ENCODE peak calls at places on chromosomes 13 and 19, in seven cellular contexts. B is CD8-positive, alpha-beta T cell; E is stimulated activated CD8-positive, alpha-beta memory T cell treated with anti-CD3 and anti-CD28 coated beads, Interleukin-7, amount 100 ng/mL, for 1 hour; P is KBM-7; D is smooth muscle cell of the brain vasculature; G is dermis microvascular lymphatic vessel endothelial cell; M is T-helper 1 cell. O is an unnamed sample.

GRCh38 chr19:46481187-46481586 is 9.8 kb upstream of the PNMA8A start:
- DNase-seq in B (no peak), E (no peak), P (no peak), D (no peak), G (no peak), M (no peak), O (no peak)

GRCh38 chr13:30884543-30884942 is 21.5 kb upstream of the MEDAG start:
- DNase-seq in B (no peak), E (no peak), P (no peak), D (no peak), G (no peak), M (no peak), O (no peak)

GRCh38 chr19:5085566-5085965 is 116.7 kb downstream of the KDM4B start:
- DNase-seq in B (no peak), E (no peak), P (no peak), D (no peak), G (no peak), M (no peak), O (no peak)

GRCh38 chr19:5086232-5086631 is 117.3 kb downstream of the KDM4B start:
- DNase-seq in B (no peak), E (no peak), P (no peak), D (no peak), G (no peak), M (no peak), O (no peak)

GRCh38 chr13:98672947-98673545 is 79.4 kb downstream of the SLC15A1 start:
- DNase-seq in B (peak; percentile 34), E (no peak), P (peak; percentile 73), D (no peak), G (peak; percentile 71), M (peak; percentile 29), O (peak; percentile 50)

GRCh38 chr13:98839826-98840769 is 87.6 kb upstream of the SLC15A1 start:
- DNase-seq in B (peak; percentile 20), E (no peak), P (peak; percentile 55), D (peak; percentile 71), G (peak; percentile 70), M (no peak), O (no peak)

GRCh38 chr13:38657191-38657590 is 29.7 kb upstream of the FREM2 start:
- DNase-seq in B (no peak), E (no peak), P (no peak), D (no peak), G (no peak), M (no peak), O (no peak)

GRCh38 chr13:35279500-35279899 is 197.0 kb downstream of the MAB21L1 start:
- DNase-seq in B (no peak), E (no peak), P (no peak), D (no peak), G (no peak), M (no peak), O (no peak)

GRCh38 chr19:16088351-16088984 is 12.2 kb downstream of the TPM4 start:
- DNase-seq in B (no peak), E (no peak), P (no peak), D (no peak), G (peak; percentile 33), M (no peak), O (no peak)

GRCh38 chr13:24746618-24747247 is 17.2 kb upstream of the RNF17 start:
- DNase-seq in B (no peak), E (no peak), P (no peak), D (no peak), G (peak; percentile 12), M (no peak), O (no peak)

GRCh38 chr13:50467156-50467814 is 376.2 kb downstream of the DLEU7 start:
- DNase-seq in B (no peak), E (no peak), P (no peak), D (no peak), G (no peak), M (no peak), O (no peak)

GRCh38 chr13:66635526-66635925 is 594.6 kb downstream of the PCDH9 start:
- DNase-seq in B (no peak), E (no peak), P (no peak), D (no peak), G (peak; percentile 87), M (no peak), O (peak; percentile 81)

GRCh38 chr19:14944456-14944855 is 3.2 kb downstream of the OR7C2 start:
- DNase-seq in B (no peak), E (no peak), P (no peak), D (no peak), G (no peak), M (no peak), O (no peak)

GRCh38 chr19:38686530-38686888 is 39.1 kb downstream of the ACTN4 start:
- DNase-seq in B (peak; percentile 23), E (no peak), P (peak; percentile 77), D (no peak), G (no peak), M (peak; percentile 55), O (no peak)

GRCh38 chr19:35846038-35846668 is 6.2 kb downstream of the NPHS1 start:
- DNase-seq in B (no peak), E (no peak), P (no peak), D (no peak), G (no peak), M (no peak), O (no peak)

GRCh38 chr19:54107876-54108490 is 5.3 kb downstream of the NDUFA3 start:
- DNase-seq in B (no peak), E (no peak), P (no peak), D (no peak), G (no peak), M (no peak), O (no peak)

GRCh38 chr13:39874331-39875055 is 219.0 kb downstream of the COG6 start:
- DNase-seq in B (no peak), E (no peak), P (no peak), D (no peak), G (peak; percentile 80), M (no peak), O (no peak)

GRCh38 chr19:18939922-18940775 is 868 bp downstream of the HOMER3 start:
- DNase-seq in B (no peak), E (no peak), P (no peak), D (no peak), G (peak; percentile 42), M (no peak), O (no peak)

GRCh38 chr19:8324186-8325050 is 3.1 kb downstream of the RPS28 start:
- DNase-seq in B (no peak), E (no peak), P (peak; percentile 38), D (no peak), G (peak; percentile 68), M (no peak), O (no peak)

GRCh38 chr13:113763961-113764792 is 5.2 kb downstream of the TMEM255B start:
- DNase-seq in B (no peak), E (no peak), P (no peak), D (no peak), G (no peak), M (no peak), O (no peak)

GRCh38 chr13:87884874-87885273 is 213.7 kb downstream of the SLITRK5 start:
- DNase-seq in B (no peak), E (no peak), P (no peak), D (no peak), G (no peak), M (no peak), O (no peak)

GRCh38 chr19:33558846-33559245 is 37.3 kb upstream of the PEPD start:
- DNase-seq in B (no peak), E (no peak), P (no peak), D (no peak), G (no peak), M (no peak), O (no peak)

GRCh38 chr19:52942371-52943133 is 19.3 kb upstream of the ZNF888 start:
- DNase-seq in B (peak; percentile 91), E (peak; percentile 92), P (peak; percentile 93), D (no peak), G (peak; percentile 82), M (peak; percentile 91), O (no peak)

GRCh38 chr19:38691938-38692457 is 44.5 kb downstream of the ACTN4 start:
- DNase-seq in B (no peak), E (no peak), P (no peak), D (no peak), G (no peak), M (no peak), O (no peak)

GRCh38 chr19:14416743-14417214 is 2.4 kb downstream of the DDX39A start:
- DNase-seq in B (no peak), E (no peak), P (peak; percentile 63), D (no peak), G (no peak), M (no peak), O (no peak)

GRCh38 chr13:41974262-41974900 is 13.5 kb upstream of the VWA8 start:
- DNase-seq in B (no peak), E (no peak), P (no peak), D (no peak), G (no peak), M (no peak), O (no peak)

GRCh38 chr13:24456396-24456795 is 56.2 kb downstream of the PARP4 start:
- DNase-seq in B (no peak), E (no peak), P (no peak), D (no peak), G (no peak), M (no peak), O (no peak)

GRCh38 chr13:30112602-30113435 is 194.5 kb downstream of the KATNAL1 start:
- DNase-seq in B (peak; percentile 68), E (peak; percentile 57), P (peak; percentile 91), D (peak; percentile 69), G (peak; percentile 81), M (peak; percentile 70), O (no peak)

GRCh38 chr19:16265890-16266585 is 58.6 kb upstream of the KLF2 start:
- DNase-seq in B (no peak), E (no peak), P (no peak), D (no peak), G (no peak), M (no peak), O (no peak)

GRCh38 chr13:33135097-33135496 is 118.9 kb downstream of the KL start:
- DNase-seq in B (no peak), E (no peak), P (no peak), D (no peak), G (no peak), M (no peak), O (no peak)

GRCh38 chr19:47541507-47541906 is 26.6 kb upstream of the NAPA start:
- DNase-seq in B (peak; percentile 9), E (peak; percentile 15), P (no peak), D (no peak), G (no peak), M (peak; percentile 38), O (no peak)

GRCh38 chr13:45055902-45056648 is 64.2 kb upstream of the GTF2F2 start:
- DNase-seq in B (no peak), E (no peak), P (peak; percentile 22), D (no peak), G (no peak), M (no peak), O (no peak)

GRCh38 chr19:46466536-46467199 is 4.7 kb downstream of the PNMA8A start:
- DNase-seq in B (no peak), E (no peak), P (no peak), D (no peak), G (peak; percentile 32), M (no peak), O (no peak)

GRCh38 chr13:73967397-73968165 is 166.6 kb downstream of the KLF12 start:
- DNase-seq in B (no peak), E (no peak), P (peak; percentile 7), D (no peak), G (no peak), M (no peak), O (no peak)

GRCh38 chr19:39223703-39224279 is 19.7 kb upstream of the SYCN start:
- DNase-seq in B (no peak), E (no peak), P (peak; percentile 43), D (no peak), G (peak; percentile 41), M (no peak), O (no peak)

GRCh38 chr19:33689138-33689746 is 67.5 kb downstream of the CHST8 start:
- DNase-seq in B (no peak), E (no peak), P (no peak), D (no peak), G (no peak), M (no peak), O (no peak)

GRCh38 chr19:34837262-34837661 is 64.2 kb upstream of the ZNF599 start:
- DNase-seq in B (no peak), E (no peak), P (no peak), D (no peak), G (peak; percentile 96), M (no peak), O (peak; percentile 18)

GRCh38 chr13:100513171-100513570 is 75.4 kb downstream of the GGACT start:
- DNase-seq in B (no peak), E (no peak), P (no peak), D (no peak), G (no peak), M (no peak), O (no peak)